ENCODE peak calls at places on chromosome 22, in seven cellular contexts. W is fibroblast of the aortic adventitia, O is NCI-H524, B is endothelial cell of umbilical vein, J is pancreas, C is choroid plexus epithelial cell, Z is omental fat pad. X is an unnamed sample.

GRCh38 chr22:22070371-22070824 is 87.8 kb upstream of the TOP3B start:
- DNase-seq in W (no peak), B (no peak), C (peak; percentile 31), Z (no peak), O (no peak), J (no peak), X (no peak)

GRCh38 chr22:48555606-48556005 is 1272.1 kb downstream of the BRD1 start:
- DNase-seq in Z (no peak), O (peak; percentile 82), J (peak; percentile 62), C (no peak), W (no peak), B (no peak), X (no peak)

GRCh38 chr22:33917744-33918406 is 2.4 kb downstream of the LARGE1 start:
- DNase-seq in O (peak; percentile 65), W (peak; percentile 17), B (no peak), J (no peak), C (peak; percentile 43), Z (no peak), X (peak; percentile 47)

GRCh38 chr22:19376971-19377370 is 54.6 kb downstream of the HIRA start:
- DNase-seq in B (no peak), C (no peak), J (no peak), O (no peak), Z (no peak), W (no peak), X (no peak)

GRCh38 chr22:20080776-20081654 is 974 bp downstream of the DGCR8 start:
- DNase-seq in J (peak; percentile 78), O (no peak), Z (no peak), B (peak; percentile 63), C (peak; percentile 59), W (peak; percentile 54), X (peak; percentile 87)

GRCh38 chr22:46815896-46816721 is 53.7 kb downstream of the TBC1D22A start:
- DNase-seq in C (peak; percentile 64), J (no peak), W (peak; percentile 73), O (no peak), Z (no peak), B (no peak), X (peak; percentile 75)

GRCh38 chr22:38240734-38241252 is 32.0 kb downstream of the TMEM184B start:
- DNase-seq in B (peak; percentile 94), J (peak; percentile 24), C (peak; percentile 87), O (peak; percentile 16), W (peak; percentile 86), Z (no peak), X (peak; percentile 87)

GRCh38 chr22:49149721-49150608 is 677.7 kb downstream of the BRD1 start:
- DNase-seq in W (no peak), O (no peak), Z (no peak), B (no peak), J (no peak), C (no peak), X (no peak)

GRCh38 chr22:27197071-27197470 is 539.7 kb downstream of the MIAT start:
- DNase-seq in J (no peak), B (no peak), W (no peak), Z (no peak), C (no peak), O (no peak), X (no peak)

GRCh38 chr22:45448431-45448830 is 34.9 kb downstream of the RIBC2 start:
- DNase-seq in Z (no peak), O (no peak), B (no peak), C (no peak), W (peak; percentile 95), J (peak; percentile 34), X (peak; percentile 68)

GRCh38 chr22:48939441-48940265 is 888.0 kb downstream of the BRD1 start:
- DNase-seq in O (no peak), Z (no peak), W (no peak), J (no peak), B (no peak), C (no peak), X (no peak)